ENCODE peak calls at places on chromosomes 7 and 10, in seven cellular contexts. One of them, this sample, is unnamed.
A peak's percentile ranks its signal among the peaks of the same experiment; 100 is the strongest.

GRCh38 chr7:90172121-90172520 is 17.9 kb downstream of the STEAP1 start:
- DNase-seq in AG04449: no peak
- DNase-seq in breast epithelium: no peak
- DNase-seq in cardiac fibroblast: no peak
- DNase-seq in upper lobe of right lung: no peak
- DNase-seq in thoracic aorta: no peak
- DNase-seq in dorsolateral prefrontal cortex: no peak
- DNase-seq in this sample: no peak

GRCh38 chr10:99555371-99556224 is 22.9 kb downstream of the NKX2-3 start:
- DNase-seq in upper lobe of right lung: no peak
- DNase-seq in cardiac fibroblast: no peak
- DNase-seq in dorsolateral prefrontal cortex: no peak
- DNase-seq in breast epithelium: no peak
- DNase-seq in AG04449: no peak
- DNase-seq in thoracic aorta: no peak
- DNase-seq in this sample: no peak

GRCh38 chr10:33066558-33067236 is 108.7 kb upstream of the ITGB1 start:
- DNase-seq in dorsolateral prefrontal cortex: no peak
- DNase-seq in upper lobe of right lung: no peak
- DNase-seq in cardiac fibroblast: peak; percentile 79
- DNase-seq in thoracic aorta: no peak
- DNase-seq in AG04449: no peak
- DNase-seq in breast epithelium: no peak
- DNase-seq in this sample: no peak

GRCh38 chr7:43698461-43699255 is 30.7 kb downstream of the COA1 start:
- DNase-seq in thoracic aorta: no peak
- DNase-seq in AG04449: no peak
- DNase-seq in upper lobe of right lung: no peak
- DNase-seq in cardiac fibroblast: peak; percentile 22
- DNase-seq in dorsolateral prefrontal cortex: no peak
- DNase-seq in breast epithelium: no peak
- DNase-seq in this sample: no peak

GRCh38 chr10:76318171-76318570 is 886.7 kb downstream of the LRMDA start:
- DNase-seq in cardiac fibroblast: no peak
- DNase-seq in upper lobe of right lung: no peak
- DNase-seq in breast epithelium: no peak
- DNase-seq in thoracic aorta: no peak
- DNase-seq in dorsolateral prefrontal cortex: peak; percentile 24
- DNase-seq in AG04449: no peak
- DNase-seq in this sample: no peak

GRCh38 chr7:100484636-100485114 is 948 bp downstream of the NYAP1 start:
- DNase-seq in thoracic aorta: no peak
- DNase-seq in dorsolateral prefrontal cortex: no peak
- DNase-seq in breast epithelium: no peak
- DNase-seq in AG04449: no peak
- DNase-seq in upper lobe of right lung: no peak
- DNase-seq in cardiac fibroblast: no peak
- DNase-seq in this sample: no peak

GRCh38 chr7:56046728-56047445 is 4.4 kb downstream of the PSPH start:
- DNase-seq in cardiac fibroblast: peak; percentile 91
- DNase-seq in thoracic aorta: no peak
- DNase-seq in upper lobe of right lung: peak; percentile 3
- DNase-seq in dorsolateral prefrontal cortex: no peak
- DNase-seq in AG04449: peak; percentile 72
- DNase-seq in breast epithelium: no peak
- DNase-seq in this sample: peak; percentile 92

GRCh38 chr10:63337455-63338251 is 128.1 kb downstream of the JMJD1C start:
- DNase-seq in dorsolateral prefrontal cortex: no peak
- DNase-seq in breast epithelium: no peak
- DNase-seq in thoracic aorta: no peak
- DNase-seq in AG04449: no peak
- DNase-seq in upper lobe of right lung: no peak
- DNase-seq in cardiac fibroblast: no peak
- DNase-seq in this sample: no peak

GRCh38 chr7:123797673-123798526 is 47.1 kb upstream of the HYAL4 start:
- DNase-seq in thoracic aorta: no peak
- DNase-seq in upper lobe of right lung: no peak
- DNase-seq in cardiac fibroblast: peak; percentile 86
- DNase-seq in breast epithelium: no peak
- DNase-seq in AG04449: peak; percentile 26
- DNase-seq in dorsolateral prefrontal cortex: no peak
- DNase-seq in this sample: peak; percentile 86

GRCh38 chr7:125504848-125505247 is 575.2 kb upstream of the POT1 start:
- DNase-seq in dorsolateral prefrontal cortex: no peak
- DNase-seq in breast epithelium: no peak
- DNase-seq in AG04449: no peak
- DNase-seq in upper lobe of right lung: no peak
- DNase-seq in thoracic aorta: no peak
- DNase-seq in cardiac fibroblast: no peak
- DNase-seq in this sample: no peak

GRCh38 chr7:5218564-5219360 is 28.7 kb downstream of the WIPI2 start:
- DNase-seq in thoracic aorta: no peak
- DNase-seq in AG04449: no peak
- DNase-seq in breast epithelium: no peak
- DNase-seq in dorsolateral prefrontal cortex: no peak
- DNase-seq in upper lobe of right lung: peak; percentile 70
- DNase-seq in cardiac fibroblast: no peak
- DNase-seq in this sample: no peak

GRCh38 chr7:98202367-98203195 is 8.7 kb upstream of the BHLHA15 start:
- DNase-seq in cardiac fibroblast: no peak
- DNase-seq in AG04449: no peak
- DNase-seq in thoracic aorta: no peak
- DNase-seq in dorsolateral prefrontal cortex: no peak
- DNase-seq in breast epithelium: no peak
- DNase-seq in upper lobe of right lung: peak; percentile 56
- DNase-seq in this sample: no peak

GRCh38 chr10:56880541-56880940 is 519.5 kb upstream of the ZWINT start:
- DNase-seq in AG04449: no peak
- DNase-seq in upper lobe of right lung: peak; percentile 34
- DNase-seq in dorsolateral prefrontal cortex: no peak
- DNase-seq in cardiac fibroblast: no peak
- DNase-seq in thoracic aorta: no peak
- DNase-seq in breast epithelium: no peak
- DNase-seq in this sample: no peak

DNA sequence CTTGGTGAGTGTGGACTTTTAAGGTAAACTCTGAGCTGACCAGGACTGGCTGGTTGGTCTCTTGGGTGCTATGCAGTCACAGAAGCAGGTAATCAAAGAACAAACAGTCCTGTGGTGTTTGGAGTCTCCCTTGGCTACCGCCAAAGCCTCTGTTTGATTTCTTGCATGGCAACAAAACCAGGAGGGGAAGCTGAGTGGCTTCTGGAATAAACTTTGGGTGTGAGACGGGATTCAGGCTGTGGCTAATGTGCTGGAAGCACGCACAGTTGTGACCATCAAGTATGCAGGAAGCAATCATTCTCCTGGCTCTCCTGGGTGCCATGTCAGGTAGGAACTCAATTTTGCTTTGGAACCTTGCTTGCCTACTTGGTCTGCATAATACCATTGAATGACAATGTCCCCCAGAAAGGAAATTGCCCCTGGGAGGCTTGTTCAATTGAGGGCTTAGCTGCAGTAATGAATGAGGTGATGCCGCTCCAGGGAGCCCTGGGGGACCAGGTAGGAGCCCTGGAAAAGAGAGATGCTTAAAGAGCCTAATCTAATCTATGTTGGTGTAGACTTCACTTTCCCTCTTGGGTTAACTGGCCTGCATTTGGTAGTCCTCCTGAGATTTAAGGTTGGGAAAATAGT is at the start of gene CDHR3:
- DNase-seq in AG04449: no peak
- DNase-seq in cardiac fibroblast: no peak
- DNase-seq in breast epithelium: no peak
- DNase-seq in upper lobe of right lung: no peak
- DNase-seq in thoracic aorta: no peak
- DNase-seq in dorsolateral prefrontal cortex: no peak
- DNase-seq in this sample: no peak
- H3K4me3 ChIP-seq in AG04449: no peak within 1 kb of the TSS
- H3K4me3 ChIP-seq in cardiac fibroblast: no peak within 1 kb of the TSS
- H3K4me3 ChIP-seq in breast epithelium: no peak within 1 kb of the TSS
- H3K4me3 ChIP-seq in upper lobe of right lung: no peak within 1 kb of the TSS
- H3K4me3 ChIP-seq in thoracic aorta: no peak within 1 kb of the TSS
- H3K4me3 ChIP-seq in dorsolateral prefrontal cortex: no peak within 1 kb of the TSS
- H3K4me3 ChIP-seq in this sample: no peak within 1 kb of the TSS

GRCh38 chr7:130114776-130115175 is 44.4 kb downstream of the KLHDC10 start:
- DNase-seq in breast epithelium: no peak
- DNase-seq in dorsolateral prefrontal cortex: no peak
- DNase-seq in upper lobe of right lung: no peak
- DNase-seq in AG04449: no peak
- DNase-seq in thoracic aorta: no peak
- DNase-seq in cardiac fibroblast: no peak
- DNase-seq in this sample: no peak

GRCh38 chr7:130114374-130114773 is 44.0 kb downstream of the KLHDC10 start:
- DNase-seq in AG04449: no peak
- DNase-seq in breast epithelium: no peak
- DNase-seq in upper lobe of right lung: no peak
- DNase-seq in dorsolateral prefrontal cortex: no peak
- DNase-seq in thoracic aorta: no peak
- DNase-seq in cardiac fibroblast: no peak
- DNase-seq in this sample: no peak

GRCh38 chr7:130118294-130118693 is 48.0 kb downstream of the KLHDC10 start:
- DNase-seq in AG04449: no peak
- DNase-seq in dorsolateral prefrontal cortex: no peak
- DNase-seq in cardiac fibroblast: no peak
- DNase-seq in upper lobe of right lung: no peak
- DNase-seq in breast epithelium: no peak
- DNase-seq in thoracic aorta: no peak
- DNase-seq in this sample: no peak

GRCh38 chr7:130113887-130114286 is 43.6 kb downstream of the KLHDC10 start:
- DNase-seq in breast epithelium: no peak
- DNase-seq in thoracic aorta: no peak
- DNase-seq in upper lobe of right lung: no peak
- DNase-seq in AG04449: no peak
- DNase-seq in cardiac fibroblast: no peak
- DNase-seq in dorsolateral prefrontal cortex: no peak
- DNase-seq in this sample: no peak

DNA sequence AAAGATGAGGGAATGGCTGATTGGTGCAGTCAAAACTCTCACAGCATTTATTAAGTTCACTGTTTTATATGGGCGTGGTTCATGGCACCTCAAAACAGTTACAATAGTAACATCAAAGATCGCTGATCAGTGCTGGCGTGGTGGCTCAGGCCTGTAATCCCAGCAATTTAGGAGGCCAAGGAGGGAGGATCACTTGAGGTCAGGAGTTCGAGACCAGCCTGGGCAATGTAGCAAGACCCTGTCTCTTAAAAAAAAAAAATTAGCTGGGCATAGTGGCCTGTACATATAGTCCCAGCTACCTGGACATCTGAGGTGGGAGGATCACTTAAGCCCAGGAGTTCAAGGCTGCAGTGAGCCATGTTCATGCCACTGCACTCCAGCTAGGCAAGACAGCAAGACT is 48.5 kb downstream of the KLHDC10 start:
- DNase-seq in thoracic aorta: no peak
- DNase-seq in cardiac fibroblast: no peak
- DNase-seq in upper lobe of right lung: no peak
- DNase-seq in AG04449: no peak
- DNase-seq in dorsolateral prefrontal cortex: no peak
- DNase-seq in breast epithelium: no peak
- DNase-seq in this sample: no peak
- H3K4me3 ChIP-seq in thoracic aorta: no peak overlapping the region
- H3K4me3 ChIP-seq in cardiac fibroblast: no peak overlapping the region
- H3K4me3 ChIP-seq in upper lobe of right lung: no peak overlapping the region
- H3K4me3 ChIP-seq in AG04449: no peak overlapping the region
- H3K4me3 ChIP-seq in dorsolateral prefrontal cortex: no peak overlapping the region
- H3K4me3 ChIP-seq in breast epithelium: no peak overlapping the region
- H3K4me3 ChIP-seq in this sample: no peak overlapping the region

DNA sequence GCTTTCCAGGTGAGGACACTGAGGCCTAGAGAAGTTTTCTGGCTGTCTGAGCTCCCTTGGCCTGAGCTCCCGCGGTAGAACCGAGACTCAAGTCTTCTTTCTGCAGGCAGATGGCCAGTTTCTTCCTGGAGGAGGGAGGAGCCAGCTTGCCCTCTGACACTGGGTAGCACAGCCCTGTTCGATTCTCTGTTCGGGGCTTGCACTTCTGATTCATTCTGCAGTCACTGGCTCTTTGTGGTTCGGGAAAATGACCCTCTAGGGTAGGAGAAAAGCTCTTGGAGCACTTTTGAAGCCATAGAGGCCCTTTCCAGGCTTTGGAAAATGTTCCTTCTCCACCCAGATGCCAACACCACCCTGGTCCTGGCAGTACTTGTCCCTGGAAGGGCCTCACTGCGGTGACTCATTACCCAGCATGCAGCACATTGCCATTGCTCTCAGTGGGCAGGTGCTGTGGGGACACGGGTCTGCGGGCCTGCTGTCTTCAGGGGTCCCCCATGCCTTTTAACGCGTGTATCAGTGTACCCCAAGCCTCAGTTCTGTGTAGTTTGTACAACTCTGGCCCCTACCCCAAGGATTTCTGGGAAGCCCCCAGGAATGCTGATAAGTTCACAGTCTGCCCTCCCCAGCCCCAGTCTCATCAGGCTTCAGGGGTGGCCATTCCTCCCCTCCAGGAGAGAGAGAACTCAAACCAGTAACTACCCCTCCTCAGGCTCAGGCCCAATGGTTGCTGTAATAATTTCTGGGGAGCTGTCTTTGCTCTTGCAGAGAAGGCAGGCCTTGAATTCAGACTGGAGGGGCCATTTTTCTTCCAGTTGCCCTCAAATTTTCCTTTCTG is 11.9 kb downstream of the CHST3 start:
- DNase-seq in dorsolateral prefrontal cortex: no peak
- DNase-seq in upper lobe of right lung: peak; percentile 51
- DNase-seq in breast epithelium: peak; percentile 41
- DNase-seq in cardiac fibroblast: peak; percentile 72
- DNase-seq in thoracic aorta: no peak
- DNase-seq in AG04449: no peak
- DNase-seq in this sample: peak; percentile 71
- H3K4me3 ChIP-seq in dorsolateral prefrontal cortex: no peak overlapping the region
- H3K4me3 ChIP-seq in upper lobe of right lung: no peak overlapping the region
- H3K4me3 ChIP-seq in breast epithelium: peak overlapping the region; percentile 4
- H3K4me3 ChIP-seq in cardiac fibroblast: no peak overlapping the region
- H3K4me3 ChIP-seq in thoracic aorta: peak overlapping the region; percentile 30
- H3K4me3 ChIP-seq in AG04449: no peak overlapping the region
- H3K4me3 ChIP-seq in this sample: peak overlapping the region; percentile 58

GRCh38 chr10:22849077-22849810 is 78.6 kb upstream of the ARMC3 start:
- DNase-seq in breast epithelium: peak; percentile 68
- DNase-seq in thoracic aorta: peak; percentile 75
- DNase-seq in dorsolateral prefrontal cortex: peak; percentile 39
- DNase-seq in upper lobe of right lung: peak; percentile 73
- DNase-seq in cardiac fibroblast: peak; percentile 64
- DNase-seq in AG04449: no peak
- DNase-seq in this sample: peak; percentile 54
- H3K4me3 ChIP-seq in breast epithelium: no peak overlapping the region
- H3K4me3 ChIP-seq in thoracic aorta: peak overlapping the region; percentile 51
- H3K4me3 ChIP-seq in dorsolateral prefrontal cortex: peak overlapping the region; percentile 27
- H3K4me3 ChIP-seq in upper lobe of right lung: no peak overlapping the region
- H3K4me3 ChIP-seq in cardiac fibroblast: no peak overlapping the region
- H3K4me3 ChIP-seq in AG04449: no peak overlapping the region
- H3K4me3 ChIP-seq in this sample: peak overlapping the region; percentile 70

GRCh38 chr10:96588060-96588554 is 1.3 kb upstream of the TM9SF3 start:
- DNase-seq in AG04449: no peak
- DNase-seq in dorsolateral prefrontal cortex: no peak
- DNase-seq in cardiac fibroblast: no peak
- DNase-seq in thoracic aorta: no peak
- DNase-seq in upper lobe of right lung: no peak
- DNase-seq in breast epithelium: no peak
- DNase-seq in this sample: no peak
- H3K4me3 ChIP-seq in AG04449: peak overlapping the region; percentile 91
- H3K4me3 ChIP-seq in dorsolateral prefrontal cortex: peak overlapping the region; percentile 95
- H3K4me3 ChIP-seq in cardiac fibroblast: no peak overlapping the region
- H3K4me3 ChIP-seq in thoracic aorta: peak overlapping the region; percentile 97
- H3K4me3 ChIP-seq in upper lobe of right lung: peak overlapping the region; percentile 92
- H3K4me3 ChIP-seq in breast epithelium: peak overlapping the region; percentile 94
- H3K4me3 ChIP-seq in this sample: peak overlapping the region; percentile 92